ENCODE peak calls at places on chromosomes 7 and 10, in nine cellular contexts. One of them, this sample, is unnamed.

GRCh38 chr10:23013581-23014335 is 81.6 kb upstream of the MSRB2 start:
- DNase-seq in adipocyte: no peak
- DNase-seq in NCI-H2171 treated with DMSO at 0.1 percent for 48 hours: no peak
- DNase-seq in epithelial cell of esophagus: no peak
- DNase-seq in naive thymus-derived CD8-positive, alpha-beta T cell: no peak
- DNase-seq in SJSA1: no peak
- DNase-seq in astrocyte of the spinal cord: no peak
- DNase-seq in fibroblast of mammary gland: no peak
- DNase-seq in mucosa of gallbladder: no peak
- DNase-seq in this sample: no peak

GRCh38 chr7:1114088-1114487 is 26.2 kb downstream of the GPER1 start:
- DNase-seq in astrocyte of the spinal cord: no peak
- DNase-seq in SJSA1: peak; percentile 38
- DNase-seq in adipocyte: no peak
- DNase-seq in fibroblast of mammary gland: no peak
- DNase-seq in naive thymus-derived CD8-positive, alpha-beta T cell: no peak
- DNase-seq in NCI-H2171 treated with DMSO at 0.1 percent for 48 hours: no peak
- DNase-seq in epithelial cell of esophagus: no peak
- DNase-seq in mucosa of gallbladder: no peak
- DNase-seq in this sample: no peak

GRCh38 chr10:124145109-124145860 is 51.9 kb upstream of the CHST15 start:
- DNase-seq in epithelial cell of esophagus: peak; percentile 34
- DNase-seq in fibroblast of mammary gland: peak; percentile 58
- DNase-seq in SJSA1: no peak
- DNase-seq in naive thymus-derived CD8-positive, alpha-beta T cell: no peak
- DNase-seq in adipocyte: peak; percentile 64
- DNase-seq in NCI-H2171 treated with DMSO at 0.1 percent for 48 hours: no peak
- DNase-seq in mucosa of gallbladder: peak; percentile 53
- DNase-seq in astrocyte of the spinal cord: no peak
- DNase-seq in this sample: peak; percentile 36

GRCh38 chr10:62794306-62794705 is 10.2 kb upstream of the ADO start:
- DNase-seq in NCI-H2171 treated with DMSO at 0.1 percent for 48 hours: no peak
- DNase-seq in fibroblast of mammary gland: no peak
- DNase-seq in naive thymus-derived CD8-positive, alpha-beta T cell: no peak
- DNase-seq in adipocyte: peak; percentile 55
- DNase-seq in SJSA1: no peak
- DNase-seq in mucosa of gallbladder: no peak
- DNase-seq in astrocyte of the spinal cord: no peak
- DNase-seq in epithelial cell of esophagus: no peak
- DNase-seq in this sample: no peak

GRCh38 chr10:118792501-118792900 is 37.7 kb upstream of the CACUL1 start:
- DNase-seq in mucosa of gallbladder: peak; percentile 38
- DNase-seq in astrocyte of the spinal cord: peak; percentile 21
- DNase-seq in naive thymus-derived CD8-positive, alpha-beta T cell: no peak
- DNase-seq in fibroblast of mammary gland: peak; percentile 71
- DNase-seq in SJSA1: no peak
- DNase-seq in adipocyte: peak; percentile 23
- DNase-seq in NCI-H2171 treated with DMSO at 0.1 percent for 48 hours: no peak
- DNase-seq in epithelial cell of esophagus: no peak
- DNase-seq in this sample: no peak

GRCh38 chr7:156034397-156034796 is 222.1 kb upstream of the SHH start:
- DNase-seq in SJSA1: no peak
- DNase-seq in adipocyte: no peak
- DNase-seq in naive thymus-derived CD8-positive, alpha-beta T cell: no peak
- DNase-seq in astrocyte of the spinal cord: no peak
- DNase-seq in NCI-H2171 treated with DMSO at 0.1 percent for 48 hours: no peak
- DNase-seq in fibroblast of mammary gland: no peak
- DNase-seq in epithelial cell of esophagus: no peak
- DNase-seq in mucosa of gallbladder: no peak
- DNase-seq in this sample: no peak

GRCh38 chr7:1946461-1947450 is 276.7 kb downstream of the ELFN1 start:
- DNase-seq in astrocyte of the spinal cord: no peak
- DNase-seq in NCI-H2171 treated with DMSO at 0.1 percent for 48 hours: no peak
- DNase-seq in adipocyte: no peak
- DNase-seq in fibroblast of mammary gland: no peak
- DNase-seq in mucosa of gallbladder: no peak
- DNase-seq in naive thymus-derived CD8-positive, alpha-beta T cell: no peak
- DNase-seq in epithelial cell of esophagus: no peak
- DNase-seq in SJSA1: no peak
- DNase-seq in this sample: no peak

GRCh38 chr10:102549549-102549948 is 45.8 kb downstream of the SUFU start:
- DNase-seq in adipocyte: peak; percentile 78
- DNase-seq in NCI-H2171 treated with DMSO at 0.1 percent for 48 hours: no peak
- DNase-seq in astrocyte of the spinal cord: no peak
- DNase-seq in naive thymus-derived CD8-positive, alpha-beta T cell: no peak
- DNase-seq in epithelial cell of esophagus: no peak
- DNase-seq in mucosa of gallbladder: no peak
- DNase-seq in SJSA1: no peak
- DNase-seq in fibroblast of mammary gland: peak; percentile 4
- DNase-seq in this sample: no peak

GRCh38 chr10:93813507-93814465 is 56.0 kb downstream of the LGI1 start:
- DNase-seq in astrocyte of the spinal cord: peak; percentile 36
- DNase-seq in epithelial cell of esophagus: peak; percentile 47
- DNase-seq in SJSA1: peak; percentile 71
- DNase-seq in mucosa of gallbladder: peak; percentile 48
- DNase-seq in fibroblast of mammary gland: peak; percentile 46
- DNase-seq in naive thymus-derived CD8-positive, alpha-beta T cell: no peak
- DNase-seq in adipocyte: peak; percentile 47
- DNase-seq in NCI-H2171 treated with DMSO at 0.1 percent for 48 hours: peak; percentile 11
- DNase-seq in this sample: peak; percentile 2

GRCh38 chr7:5295039-5296014 is 12.6 kb downstream of the SLC29A4 start:
- DNase-seq in NCI-H2171 treated with DMSO at 0.1 percent for 48 hours: no peak
- DNase-seq in SJSA1: no peak
- DNase-seq in astrocyte of the spinal cord: no peak
- DNase-seq in adipocyte: no peak
- DNase-seq in epithelial cell of esophagus: no peak
- DNase-seq in naive thymus-derived CD8-positive, alpha-beta T cell: no peak
- DNase-seq in fibroblast of mammary gland: no peak
- DNase-seq in mucosa of gallbladder: no peak
- DNase-seq in this sample: no peak

GRCh38 chr10:49010295-49010694 is 70.7 kb upstream of the LRRC18 start:
- DNase-seq in epithelial cell of esophagus: no peak
- DNase-seq in SJSA1: no peak
- DNase-seq in NCI-H2171 treated with DMSO at 0.1 percent for 48 hours: no peak
- DNase-seq in mucosa of gallbladder: no peak
- DNase-seq in astrocyte of the spinal cord: no peak
- DNase-seq in naive thymus-derived CD8-positive, alpha-beta T cell: no peak
- DNase-seq in fibroblast of mammary gland: no peak
- DNase-seq in adipocyte: no peak
- DNase-seq in this sample: no peak

GRCh38 chr7:50069613-50070012 is 23.4 kb downstream of the ZPBP start:
- DNase-seq in NCI-H2171 treated with DMSO at 0.1 percent for 48 hours: no peak
- DNase-seq in mucosa of gallbladder: no peak
- DNase-seq in SJSA1: no peak
- DNase-seq in fibroblast of mammary gland: no peak
- DNase-seq in adipocyte: peak; percentile 17
- DNase-seq in astrocyte of the spinal cord: peak; percentile 31
- DNase-seq in naive thymus-derived CD8-positive, alpha-beta T cell: no peak
- DNase-seq in epithelial cell of esophagus: peak; percentile 17
- DNase-seq in this sample: peak; percentile 29

This sample was measured in naive B cell.